ENCODE peak calls at places on chromosomes 13 and 19, in eight cellular contexts. F is HS-5; E is body of pancreas; P is stimulated activated CD8-positive, alpha-beta memory T cell treated with anti-CD3 and anti-CD28 coated beads, Interleukin-12 subunit alpha, Interleukin-12 subunit beta, amount 100 ng/mL, for 4 hours; X is EL; H is lung microvascular endothelial cell; M is effector memory CD4-positive, alpha-beta T cell; Q is ELR. D is an unnamed sample.

GRCh38 chr19:32330149-32330548 is 15.3 kb upstream of the ZNF507 start:
- DNase-seq in F (no peak), E (no peak), P (no peak), X (peak), H (peak), M (no peak), Q (no peak), D (no peak)

GRCh38 chr13:30864352-30865130 is 41.5 kb upstream of the MEDAG start:
- DNase-seq in F (no peak), E (no peak), P (no peak), X (peak), H (peak), M (no peak), Q (peak), D (no peak)

GRCh38 chr13:26075498-26075897 is 23.7 kb upstream of the SHISA2 start:
- DNase-seq in F (no peak), E (no peak), P (no peak), X (peak), H (no peak), M (no peak), Q (peak), D (no peak)

GRCh38 chr19:9721861-9722260 is 46.7 kb downstream of the ZNF846 start:
- DNase-seq in F (no peak), E (no peak), P (no peak), X (no peak), H (no peak), M (no peak), Q (no peak), D (peak)

GRCh38 chr19:57280913-57281425 is 684 bp downstream of the ZNF460 start:
- DNase-seq in F (no peak), E (no peak), P (no peak), X (peak), H (peak), M (peak), Q (peak), D (peak)

GRCh38 chr13:36571444-36571843 is 102.4 kb upstream of the SERTM1 start:
- DNase-seq in F (no peak), E (no peak), P (no peak), X (no peak), H (no peak), M (no peak), Q (peak), D (peak)

GRCh38 chr13:110119943-110120905 is 186.7 kb downstream of the COL4A1 start:
- DNase-seq in F (no peak), E (no peak), P (no peak), X (no peak), H (no peak), M (no peak), Q (peak), D (peak)

GRCh38 chr19:41531438-41532311 is 44.3 kb upstream of the CEACAM21 start:
- DNase-seq in F (no peak), E (peak), P (peak), X (peak), H (peak), M (peak), Q (peak), D (peak)

GRCh38 chr13:111382411-111382810 is 62.0 kb downstream of the TEX29 start:
- DNase-seq in F (no peak), E (no peak), P (no peak), X (no peak), H (no peak), M (no peak), Q (no peak), D (no peak)

GRCh38 chr19:55440411-55441105 is 2.5 kb downstream of the SHISA7 start:
- DNase-seq in F (no peak), E (no peak), P (no peak), X (peak), H (no peak), M (no peak), Q (peak), D (no peak)

GRCh38 chr19:10184636-10185035 is 10.1 kb downstream of the DNMT1 start:
- DNase-seq in F (no peak), E (no peak), P (no peak), X (no peak), H (no peak), M (no peak), Q (no peak), D (no peak)

GRCh38 chr19:30969586-30969985 is 379.6 kb downstream of the TSHZ3 start:
- DNase-seq in F (no peak), E (no peak), P (no peak), X (no peak), H (no peak), M (no peak), Q (no peak), D (no peak)

GRCh38 chr13:44697058-44697457 is 120.9 kb upstream of the TSC22D1 start:
- DNase-seq in F (no peak), E (no peak), P (no peak), X (no peak), H (no peak), M (no peak), Q (no peak), D (no peak)

GRCh38 chr13:44576396-44577235 is 486 bp upstream of the TSC22D1 start:
- DNase-seq in F (no peak), E (peak), P (peak), X (no peak), H (peak), M (peak), Q (no peak), D (peak)

GRCh38 chr19:48724796-48725753 is 5.5 kb upstream of the MAMSTR start:
- DNase-seq in F (peak), E (peak), P (no peak), X (peak), H (peak), M (no peak), Q (peak), D (peak)

GRCh38 chr19:18867199-18867598 is 28.8 kb downstream of the CERS1 start:
- DNase-seq in F (no peak), E (no peak), P (no peak), X (no peak), H (no peak), M (no peak), Q (no peak), D (no peak)

GRCh38 chr19:38047048-38047435 is 140.0 kb downstream of the SIPA1L3 start:
- DNase-seq in F (no peak), E (no peak), P (no peak), X (no peak), H (no peak), M (no peak), Q (no peak), D (no peak)

GRCh38 chr13:98500963-98501421 is 75.9 kb downstream of the STK24 start:
- DNase-seq in F (no peak), E (no peak), P (no peak), X (no peak), H (no peak), M (no peak), Q (no peak), D (no peak)

GRCh38 chr13:33560722-33561121 is 257.2 kb upstream of the RFC3 start:
- DNase-seq in F (no peak), E (no peak), P (no peak), X (no peak), H (no peak), M (no peak), Q (no peak), D (no peak)

GRCh38 chr19:16070366-16070990 is 5.8 kb upstream of the TPM4 start:
- DNase-seq in F (no peak), E (peak), P (peak), X (no peak), H (peak), M (peak), Q (no peak), D (peak)

GRCh38 chr13:92137519-92137918 is 739.1 kb downstream of the GPC5 start:
- DNase-seq in F (no peak), E (no peak), P (no peak), X (no peak), H (no peak), M (no peak), Q (no peak), D (peak)

GRCh38 chr13:42370229-42370628 is 98.3 kb downstream of the AKAP11 start:
- DNase-seq in F (no peak), E (no peak), P (no peak), X (no peak), H (no peak), M (no peak), Q (no peak), D (no peak)

GRCh38 chr19:4304509-4305252 is at the start of gene FSD1:
- DNase-seq in F (peak), E (no peak), P (peak), X (peak), H (peak), M (no peak), Q (peak), D (no peak)

GRCh38 chr13:70353096-70353495 is 244.8 kb upstream of the KLHL1 start:
- DNase-seq in F (no peak), E (no peak), P (no peak), X (no peak), H (no peak), M (no peak), Q (no peak), D (no peak)

D was measured in MCF 10A.